ENCODE peak calls at places on chromosomes 16 and 17, in ten cellular contexts. One of them, this sample, is unnamed.

GRCh38 chr16:65782537-65783290 is 583.8 kb upstream of the CDH5 start:
- DNase-seq in BJ: peak
- DNase-seq in AG09309: peak
- DNase-seq in fibroblast of lung: peak
- DNase-seq in heart left ventricle: no peak
- DNase-seq in sigmoid colon: no peak
- DNase-seq in epithelial cell of proximal tubule: no peak
- DNase-seq in adrenal gland: peak
- DNase-seq in right atrium auricular region: peak
- DNase-seq in AG04450: no peak
- DNase-seq in this sample: peak

GRCh38 chr17:5580974-5581373 is 3.3 kb downstream of the NLRP1 start:
- DNase-seq in BJ: no peak
- DNase-seq in AG09309: no peak
- DNase-seq in fibroblast of lung: no peak
- DNase-seq in heart left ventricle: no peak
- DNase-seq in sigmoid colon: no peak
- DNase-seq in epithelial cell of proximal tubule: no peak
- DNase-seq in adrenal gland: no peak
- DNase-seq in right atrium auricular region: no peak
- DNase-seq in AG04450: no peak
- DNase-seq in this sample: peak

GRCh38 chr17:37849617-37849972 is 74.6 kb upstream of the TBC1D3K start:
- DNase-seq in BJ: no peak
- DNase-seq in AG09309: no peak
- DNase-seq in fibroblast of lung: no peak
- DNase-seq in heart left ventricle: no peak
- DNase-seq in sigmoid colon: no peak
- DNase-seq in epithelial cell of proximal tubule: peak
- DNase-seq in adrenal gland: no peak
- DNase-seq in right atrium auricular region: no peak
- DNase-seq in AG04450: no peak
- DNase-seq in this sample: no peak

GRCh38 chr16:88317619-88317977 is 65.2 kb upstream of the ZNF469 start:
- DNase-seq in BJ: peak
- DNase-seq in AG09309: no peak
- DNase-seq in fibroblast of lung: peak
- DNase-seq in heart left ventricle: no peak
- DNase-seq in sigmoid colon: no peak
- DNase-seq in epithelial cell of proximal tubule: no peak
- DNase-seq in adrenal gland: no peak
- DNase-seq in right atrium auricular region: no peak
- DNase-seq in AG04450: no peak
- DNase-seq in this sample: no peak

GRCh38 chr17:31593806-31594205 is 202.3 kb downstream of the RAB11FIP4 start:
- DNase-seq in BJ: no peak
- DNase-seq in AG09309: no peak
- DNase-seq in fibroblast of lung: peak
- DNase-seq in heart left ventricle: peak
- DNase-seq in sigmoid colon: no peak
- DNase-seq in epithelial cell of proximal tubule: no peak
- DNase-seq in adrenal gland: no peak
- DNase-seq in right atrium auricular region: no peak
- DNase-seq in AG04450: no peak
- DNase-seq in this sample: peak

GRCh38 chr17:3687949-3688614 is 7.9 kb downstream of the P2RX5 start:
- DNase-seq in BJ: no peak
- DNase-seq in AG09309: no peak
- DNase-seq in fibroblast of lung: no peak
- DNase-seq in heart left ventricle: no peak
- DNase-seq in sigmoid colon: no peak
- DNase-seq in epithelial cell of proximal tubule: no peak
- DNase-seq in adrenal gland: no peak
- DNase-seq in right atrium auricular region: no peak
- DNase-seq in AG04450: no peak
- DNase-seq in this sample: no peak

GRCh38 chr16:85393674-85394510 is 219.2 kb upstream of the GSE1 start:
- DNase-seq in BJ: no peak
- DNase-seq in AG09309: no peak
- DNase-seq in fibroblast of lung: peak
- DNase-seq in heart left ventricle: peak
- DNase-seq in sigmoid colon: peak
- DNase-seq in epithelial cell of proximal tubule: no peak
- DNase-seq in adrenal gland: no peak
- DNase-seq in right atrium auricular region: no peak
- DNase-seq in AG04450: no peak
- DNase-seq in this sample: no peak

GRCh38 chr16:85783441-85783840 is 15.9 kb downstream of the EMC8 start:
- DNase-seq in BJ: no peak
- DNase-seq in AG09309: no peak
- DNase-seq in fibroblast of lung: no peak
- DNase-seq in heart left ventricle: no peak
- DNase-seq in sigmoid colon: no peak
- DNase-seq in epithelial cell of proximal tubule: no peak
- DNase-seq in adrenal gland: no peak
- DNase-seq in right atrium auricular region: no peak
- DNase-seq in AG04450: no peak
- DNase-seq in this sample: no peak

DNA sequence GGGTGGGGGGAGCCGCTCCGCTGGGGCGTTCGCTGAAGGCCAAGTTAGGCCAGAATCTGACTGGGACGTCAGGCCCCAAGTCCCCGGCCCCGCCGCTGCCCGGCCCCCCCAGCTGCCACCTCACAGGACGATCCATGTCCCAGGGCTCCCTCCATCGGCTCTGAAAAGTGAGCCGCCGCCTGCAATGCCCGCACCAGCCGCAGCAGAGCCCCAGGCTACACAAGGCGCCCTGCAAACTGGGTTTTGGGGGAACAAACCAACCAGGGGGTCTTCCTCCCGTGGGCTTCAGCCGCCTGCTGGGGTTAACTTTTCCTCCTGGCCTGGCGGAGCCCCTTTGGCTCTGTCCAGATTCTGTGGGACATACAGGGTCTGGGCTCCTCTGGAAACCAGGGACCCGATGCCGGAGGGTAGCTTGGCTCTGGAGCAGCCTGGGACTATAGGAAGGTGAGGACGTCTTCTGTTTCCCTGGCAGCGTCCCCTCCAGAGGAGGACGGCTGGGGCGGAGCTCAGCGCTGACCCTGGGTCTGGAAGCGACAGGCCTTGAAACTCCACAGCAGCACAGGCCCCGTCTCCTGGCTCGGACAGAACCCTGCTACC is 835 bp downstream of the NME4 start:
- DNase-seq in BJ: no peak
- DNase-seq in AG09309: no peak
- DNase-seq in fibroblast of lung: peak
- DNase-seq in heart left ventricle: peak
- DNase-seq in sigmoid colon: peak
- DNase-seq in epithelial cell of proximal tubule: no peak
- DNase-seq in adrenal gland: peak
- DNase-seq in right atrium auricular region: peak
- DNase-seq in AG04450: no peak
- DNase-seq in this sample: peak
- H3K4me3 ChIP-seq in BJ: no peak
- H3K4me3 ChIP-seq in AG09309: peak
- H3K4me3 ChIP-seq in fibroblast of lung: peak
- H3K4me3 ChIP-seq in heart left ventricle: no peak
- H3K4me3 ChIP-seq in sigmoid colon: peak
- H3K4me3 ChIP-seq in epithelial cell of proximal tubule: peak
- H3K4me3 ChIP-seq in adrenal gland: no peak
- H3K4me3 ChIP-seq in right atrium auricular region: peak
- H3K4me3 ChIP-seq in AG04450: peak
- H3K4me3 ChIP-seq in this sample: no peak

DNA sequence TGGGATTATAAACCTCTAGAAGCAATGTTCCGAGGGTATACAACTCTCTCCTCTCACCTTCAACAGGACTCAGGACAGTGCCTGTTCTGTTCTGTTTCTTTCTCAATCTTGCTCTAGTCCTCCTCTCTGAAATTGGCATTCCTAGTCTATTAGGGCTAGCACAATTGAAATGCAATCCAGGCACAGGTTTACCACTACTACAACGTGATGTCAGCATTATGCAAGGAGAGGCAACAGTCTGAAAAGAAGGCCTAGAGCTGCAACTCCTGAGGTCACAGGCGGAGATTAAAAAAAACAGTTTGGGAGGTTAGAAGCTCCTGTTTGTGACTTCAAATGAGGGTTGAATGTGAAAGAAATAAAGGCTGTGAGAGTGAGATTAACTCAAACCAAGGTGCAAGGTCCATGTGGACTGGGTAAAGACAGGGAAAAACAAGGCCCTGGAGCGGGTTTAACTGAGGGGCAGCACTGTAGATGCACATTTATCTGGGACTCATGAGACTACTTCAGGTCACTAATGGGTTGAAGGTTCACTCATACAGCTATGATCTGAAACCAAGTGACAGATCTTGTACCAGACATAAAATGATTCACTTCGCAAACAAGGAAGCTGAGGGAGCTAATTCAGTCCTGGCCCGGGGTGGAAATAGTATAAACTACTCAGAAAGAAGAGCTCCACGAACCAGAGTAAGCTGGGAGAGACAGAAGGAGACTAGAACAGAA is 16.8 kb downstream of the AMFR start:
- DNase-seq in BJ: no peak
- DNase-seq in AG09309: no peak
- DNase-seq in fibroblast of lung: no peak
- DNase-seq in heart left ventricle: no peak
- DNase-seq in sigmoid colon: no peak
- DNase-seq in epithelial cell of proximal tubule: no peak
- DNase-seq in adrenal gland: no peak
- DNase-seq in right atrium auricular region: no peak
- DNase-seq in AG04450: no peak
- DNase-seq in this sample: peak
- TF ChIP-seq CTCF in BJ: no peak
- TF ChIP-seq CTCF in AG09309: no peak
- TF ChIP-seq CTCF in fibroblast of lung: no peak
- TF ChIP-seq CTCF in heart left ventricle: no peak
- TF ChIP-seq CTCF in sigmoid colon: no peak
- TF ChIP-seq CTCF in epithelial cell of proximal tubule: no peak
- TF ChIP-seq CTCF in adrenal gland: no peak
- TF ChIP-seq CTCF in right atrium auricular region: no peak
- TF ChIP-seq CTCF in AG04450: no peak
- TF ChIP-seq CTCF in this sample: no peak

GRCh38 chr17:50095626-50096037 is 481 bp downstream of the PDK2 start:
- DNase-seq in BJ: no peak
- DNase-seq in AG09309: no peak
- DNase-seq in fibroblast of lung: peak
- DNase-seq in heart left ventricle: no peak
- DNase-seq in sigmoid colon: no peak
- DNase-seq in epithelial cell of proximal tubule: no peak
- DNase-seq in adrenal gland: no peak
- DNase-seq in right atrium auricular region: no peak
- DNase-seq in AG04450: no peak
- DNase-seq in this sample: no peak

GRCh38 chr17:50097455-50097854 is 2.3 kb downstream of the PDK2 start:
- DNase-seq in BJ: no peak
- DNase-seq in AG09309: no peak
- DNase-seq in fibroblast of lung: no peak
- DNase-seq in heart left ventricle: no peak
- DNase-seq in sigmoid colon: no peak
- DNase-seq in epithelial cell of proximal tubule: no peak
- DNase-seq in adrenal gland: no peak
- DNase-seq in right atrium auricular region: no peak
- DNase-seq in AG04450: no peak
- DNase-seq in this sample: no peak

GRCh38 chr17:50094753-50095616 is at the start of gene PDK2:
- DNase-seq in BJ: peak
- DNase-seq in AG09309: peak
- DNase-seq in fibroblast of lung: peak
- DNase-seq in heart left ventricle: peak
- DNase-seq in sigmoid colon: peak
- DNase-seq in epithelial cell of proximal tubule: no peak
- DNase-seq in adrenal gland: peak
- DNase-seq in right atrium auricular region: peak
- DNase-seq in AG04450: peak
- DNase-seq in this sample: peak

GRCh38 chr17:50096758-50097157 is 1.6 kb downstream of the PDK2 start:
- DNase-seq in BJ: no peak
- DNase-seq in AG09309: no peak
- DNase-seq in fibroblast of lung: no peak
- DNase-seq in heart left ventricle: no peak
- DNase-seq in sigmoid colon: no peak
- DNase-seq in epithelial cell of proximal tubule: no peak
- DNase-seq in adrenal gland: no peak
- DNase-seq in right atrium auricular region: no peak
- DNase-seq in AG04450: no peak
- DNase-seq in this sample: no peak

DNA sequence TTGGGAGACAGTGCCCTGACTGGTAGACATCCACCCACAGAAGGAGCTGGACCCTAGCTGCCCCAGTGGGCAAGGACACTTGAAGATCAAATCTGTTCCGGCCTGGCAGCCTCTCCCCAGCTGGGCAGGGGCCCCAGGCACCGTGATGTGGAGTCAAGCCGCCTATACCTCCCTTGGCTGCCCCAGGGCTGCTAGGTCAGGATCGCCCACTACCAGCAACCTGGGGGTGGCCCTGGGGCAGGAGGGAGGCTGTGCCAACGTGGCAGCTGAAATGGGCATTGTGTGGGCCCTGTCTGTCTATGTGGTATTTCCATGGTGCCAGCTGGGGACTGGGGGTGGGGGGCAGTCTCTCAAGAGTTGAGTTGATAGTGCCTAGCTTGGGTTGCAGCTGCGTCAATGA is 941 bp downstream of the PDK2 start:
- DNase-seq in BJ: no peak
- DNase-seq in AG09309: no peak
- DNase-seq in fibroblast of lung: no peak
- DNase-seq in heart left ventricle: no peak
- DNase-seq in sigmoid colon: no peak
- DNase-seq in epithelial cell of proximal tubule: no peak
- DNase-seq in adrenal gland: no peak
- DNase-seq in right atrium auricular region: no peak
- DNase-seq in AG04450: no peak
- DNase-seq in this sample: no peak
- H3K4me3 ChIP-seq in BJ: peak
- H3K4me3 ChIP-seq in AG09309: peak
- H3K4me3 ChIP-seq in fibroblast of lung: peak
- H3K4me3 ChIP-seq in heart left ventricle: peak
- H3K4me3 ChIP-seq in sigmoid colon: peak
- H3K4me3 ChIP-seq in epithelial cell of proximal tubule: peak
- H3K4me3 ChIP-seq in adrenal gland: peak
- H3K4me3 ChIP-seq in right atrium auricular region: peak
- H3K4me3 ChIP-seq in AG04450: peak
- H3K4me3 ChIP-seq in this sample: no peak

GRCh38 chr16:56914896-56915295 is 17.0 kb upstream of the HERPUD1 start:
- DNase-seq in BJ: no peak
- DNase-seq in AG09309: no peak
- DNase-seq in fibroblast of lung: no peak
- DNase-seq in heart left ventricle: no peak
- DNase-seq in sigmoid colon: peak
- DNase-seq in epithelial cell of proximal tubule: no peak
- DNase-seq in adrenal gland: no peak
- DNase-seq in right atrium auricular region: no peak
- DNase-seq in AG04450: no peak
- DNase-seq in this sample: no peak

GRCh38 chr16:56916571-56917403 is 15.2 kb upstream of the HERPUD1 start:
- DNase-seq in BJ: no peak
- DNase-seq in AG09309: no peak
- DNase-seq in fibroblast of lung: no peak
- DNase-seq in heart left ventricle: no peak
- DNase-seq in sigmoid colon: peak
- DNase-seq in epithelial cell of proximal tubule: no peak
- DNase-seq in adrenal gland: no peak
- DNase-seq in right atrium auricular region: no peak
- DNase-seq in AG04450: no peak
- DNase-seq in this sample: no peak

GRCh38 chr16:56918467-56919012 is 13.4 kb upstream of the HERPUD1 start:
- DNase-seq in BJ: no peak
- DNase-seq in AG09309: no peak
- DNase-seq in fibroblast of lung: no peak
- DNase-seq in heart left ventricle: no peak
- DNase-seq in sigmoid colon: peak
- DNase-seq in epithelial cell of proximal tubule: no peak
- DNase-seq in adrenal gland: no peak
- DNase-seq in right atrium auricular region: no peak
- DNase-seq in AG04450: no peak
- DNase-seq in this sample: no peak

GRCh38 chr16:56912746-56913703 is 18.9 kb upstream of the HERPUD1 start:
- DNase-seq in BJ: peak
- DNase-seq in AG09309: peak
- DNase-seq in fibroblast of lung: peak
- DNase-seq in heart left ventricle: no peak
- DNase-seq in sigmoid colon: peak
- DNase-seq in epithelial cell of proximal tubule: no peak
- DNase-seq in adrenal gland: no peak
- DNase-seq in right atrium auricular region: no peak
- DNase-seq in AG04450: no peak
- DNase-seq in this sample: peak

GRCh38 chr16:56915311-56916105 is 16.4 kb upstream of the HERPUD1 start:
- DNase-seq in BJ: no peak
- DNase-seq in AG09309: no peak
- DNase-seq in fibroblast of lung: peak
- DNase-seq in heart left ventricle: peak
- DNase-seq in sigmoid colon: peak
- DNase-seq in epithelial cell of proximal tubule: no peak
- DNase-seq in adrenal gland: no peak
- DNase-seq in right atrium auricular region: no peak
- DNase-seq in AG04450: no peak
- DNase-seq in this sample: no peak
- TF ChIP-seq CTCF in BJ: no peak
- TF ChIP-seq CTCF in AG09309: no peak
- TF ChIP-seq CTCF in fibroblast of lung: no peak
- TF ChIP-seq CTCF in heart left ventricle: no peak
- TF ChIP-seq CTCF in sigmoid colon: no peak
- TF ChIP-seq CTCF in epithelial cell of proximal tubule: no peak
- TF ChIP-seq CTCF in adrenal gland: no peak
- TF ChIP-seq CTCF in right atrium auricular region: no peak
- TF ChIP-seq CTCF in AG04450: no peak
- TF ChIP-seq CTCF in this sample: no peak